ENCODE peak calls at places on chromosomes 4 and X, in nine cellular contexts. W is tibial nerve; Y is CD8-positive, alpha-beta memory T cell; C is A549; P is CD4-positive, CD25-positive, alpha-beta regulatory T cell; J is uterus; N is upper lobe of right lung; L is ascending aorta; M is OCI-LY7. K is an unnamed sample. For H3K4me1 and H3K9me3, the result is how much of the 10 kb centered on the place peaks cover.

GRCh38 chr4:22477136-22477793 is 38.6 kb downstream of the ADGRA3 start:
- DNase-seq in W (no peak), Y (no peak), C (no peak), P (no peak), J (no peak), N (no peak), L (no peak), M (no peak), K (no peak)

GRCh38 chr4:38385286-38386010 is 278.6 kb upstream of the KLF3 start:
- DNase-seq in W (no peak), Y (no peak), C (peak), P (no peak), J (no peak), N (no peak), L (no peak), M (no peak), K (peak)

GRCh38 chrX:131394384-131394783 is 105.3 kb upstream of the IGSF1 start:
- DNase-seq in W (no peak), Y (no peak), C (no peak), P (no peak), J (no peak), N (no peak), L (no peak), M (peak), K (no peak)

GRCh38 chr4:134567461-134567860 is 365.9 kb upstream of the PABPC4L start:
- DNase-seq in W (no peak), Y (no peak), C (no peak), P (no peak), J (no peak), N (no peak), L (no peak), M (no peak), K (no peak)

GRCh38 chr4:73234712-73235111 is 23.9 kb downstream of the ANKRD17 start:
- DNase-seq in W (no peak), Y (no peak), C (no peak), P (no peak), J (no peak), N (no peak), L (no peak), M (no peak), K (no peak)

GRCh38 chr4:185567828-185568442 is 32.6 kb upstream of the PDLIM3 start:
- DNase-seq in W (no peak), Y (no peak), C (no peak), P (no peak), J (peak), N (no peak), L (peak), M (no peak), K (no peak)

GRCh38 chr4:3523146-3523627 is 9.0 kb downstream of the LRPAP1 start:
- DNase-seq in W (no peak), Y (no peak), C (no peak), P (no peak), J (peak), N (peak), L (no peak), M (no peak), K (no peak)

GRCh38 chr4:3786196-3786869 is 20.1 kb downstream of the ADRA2C start:
- DNase-seq in W (no peak), Y (no peak), C (peak), P (no peak), J (no peak), N (no peak), L (no peak), M (no peak), K (no peak)

GRCh38 chrX:41118156-41118555 is 32.9 kb downstream of the USP9X start:
- DNase-seq in W (no peak), Y (no peak), C (no peak), P (no peak), J (no peak), N (no peak), L (no peak), M (no peak), K (no peak)

GRCh38 chrX:8500203-8500602 is 35.6 kb downstream of the VCX3B start:
- DNase-seq in W (no peak), Y (no peak), C (no peak), P (no peak), J (no peak), N (no peak), L (no peak), M (no peak), K (no peak)

GRCh38 chr4:130359537-130359936 is 1263.6 kb downstream of the C4orf33 start:
- DNase-seq in W (no peak), Y (no peak), C (no peak), P (no peak), J (no peak), N (no peak), L (no peak), M (peak), K (no peak)

GRCh38 chr4:1382776-1383727 is 23.2 kb downstream of the NKX1-1 start:
- DNase-seq in W (no peak), Y (no peak), C (no peak), P (no peak), J (no peak), N (peak), L (no peak), M (no peak), K (no peak)

GRCh38 chrX:87583679-87584078 is 66.1 kb downstream of the KLHL4 start:
- DNase-seq in W (no peak), Y (no peak), C (no peak), P (no peak), J (no peak), N (no peak), L (no peak), M (peak), K (no peak)

GRCh38 chr4:27703771-27704170 is 843.1 kb downstream of the STIM2 start:
- DNase-seq in W (no peak), Y (no peak), C (no peak), P (no peak), J (no peak), N (no peak), L (no peak), M (no peak), K (no peak)

GRCh38 chr4:3388461-3389185 is 53.1 kb upstream of the HGFAC start:
- DNase-seq in W (no peak), Y (no peak), C (no peak), P (no peak), J (no peak), N (peak), L (peak), M (no peak), K (no peak)

GRCh38 chr4:88185916-88186315 is 27.5 kb upstream of the ABCG2 start:
- DNase-seq in W (no peak), Y (no peak), C (no peak), P (no peak), J (no peak), N (no peak), L (no peak), M (no peak), K (no peak)

GRCh38 chr4:55071951-55072350 is 53.4 kb downstream of the KDR start:
- DNase-seq in W (no peak), Y (no peak), C (no peak), P (no peak), J (no peak), N (no peak), L (no peak), M (no peak), K (no peak)

GRCh38 chr4:6523251-6523650 is 50.8 kb upstream of the PPP2R2C start:
- DNase-seq in W (no peak), Y (no peak), C (no peak), P (no peak), J (no peak), N (no peak), L (no peak), M (no peak), K (no peak)

GRCh38 chr4:101400096-101400495 is 52.8 kb upstream of the PPP3CA start:
- DNase-seq in W (no peak), Y (no peak), C (no peak), P (no peak), J (no peak), N (no peak), L (no peak), M (no peak), K (no peak)

GRCh38 chrX:12758291-12758690 is 32.9 kb upstream of the PRPS2 start:
- DNase-seq in W (no peak), Y (no peak), C (no peak), P (no peak), J (no peak), N (no peak), L (no peak), M (no peak), K (no peak)

GRCh38 chr4:2291705-2292651 is 30.1 kb upstream of the MXD4 start:
- DNase-seq in W (no peak), Y (no peak), C (no peak), P (no peak), J (no peak), N (no peak), L (peak), M (no peak), K (no peak)

GRCh38 chr4:137534516-137534915 is 2.2 kb upstream of the PCDH18 start:
- DNase-seq in W (no peak), Y (no peak), C (no peak), P (no peak), J (no peak), N (no peak), L (no peak), M (no peak), K (no peak)

GRCh38 chr4:183098080-183098722 is 856 bp upstream of the WWC2 start:
- DNase-seq in W (peak), Y (peak), C (peak), P (no peak), J (peak), N (peak), L (peak), M (no peak), K (peak)

GRCh38 chr4:182804131-182804530 is 113.1 kb downstream of the DCTD start:
- DNase-seq in W (no peak), Y (no peak), C (no peak), P (no peak), J (no peak), N (no peak), L (no peak), M (no peak), K (no peak)

GRCh38 chr4:146442801-146443200 is 78.9 kb downstream of the SLC10A7 start:
- DNase-seq in W (no peak), Y (no peak), C (no peak), P (no peak), J (no peak), N (no peak), L (no peak), M (no peak), K (no peak)

GRCh38 chr4:26609868-26610267 is 26.0 kb downstream of the TBC1D19 start:
- DNase-seq in W (no peak), Y (no peak), C (no peak), P (no peak), J (no peak), N (no peak), L (no peak), M (no peak), K (no peak)
- H3K4me1 ChIP-seq in W (under half), Y (under half), C (under half), P (under half), J (under half), N (under half), L (under half), M (half or more), K (under half)

DNA sequence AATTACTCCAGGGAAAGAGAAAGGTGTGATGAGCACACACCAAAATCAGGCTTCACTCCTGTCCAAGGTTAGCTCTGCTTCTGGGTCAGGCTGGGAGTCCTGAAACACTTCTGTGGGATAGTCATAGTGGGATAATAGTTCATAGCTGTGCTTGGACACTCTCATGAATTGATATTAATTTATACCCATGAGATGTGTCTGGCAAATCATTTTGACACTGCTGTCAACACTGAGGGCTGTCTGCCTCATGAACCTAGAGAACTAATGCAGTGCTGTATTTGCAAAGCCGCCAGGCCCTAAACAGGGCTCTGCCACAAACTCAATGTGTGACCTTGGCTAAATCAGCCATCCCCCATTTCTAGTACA is 24.5 kb upstream of the PGRMC1 start:
- DNase-seq in W (no peak), Y (no peak), C (no peak), P (no peak), J (no peak), N (no peak), L (no peak), M (no peak), K (no peak)
- H3K27ac ChIP-seq in W (no peak), Y (no peak), C (no peak), P (no peak), J (no peak), N (no peak), L (no peak), M (no peak), K (no peak)

GRCh38 chrX:1741828-1742394 is 127.1 kb downstream of the ASMT start:
- DNase-seq in W (no peak), Y (no peak), C (no peak), P (no peak), J (no peak), N (no peak), L (no peak), M (no peak), K (no peak)
- H3K9me3 ChIP-seq in W (under half), Y (under half), C (under half), P (under half), J (under half), N (under half), L (under half), M (under half), K (under half)

DNA sequence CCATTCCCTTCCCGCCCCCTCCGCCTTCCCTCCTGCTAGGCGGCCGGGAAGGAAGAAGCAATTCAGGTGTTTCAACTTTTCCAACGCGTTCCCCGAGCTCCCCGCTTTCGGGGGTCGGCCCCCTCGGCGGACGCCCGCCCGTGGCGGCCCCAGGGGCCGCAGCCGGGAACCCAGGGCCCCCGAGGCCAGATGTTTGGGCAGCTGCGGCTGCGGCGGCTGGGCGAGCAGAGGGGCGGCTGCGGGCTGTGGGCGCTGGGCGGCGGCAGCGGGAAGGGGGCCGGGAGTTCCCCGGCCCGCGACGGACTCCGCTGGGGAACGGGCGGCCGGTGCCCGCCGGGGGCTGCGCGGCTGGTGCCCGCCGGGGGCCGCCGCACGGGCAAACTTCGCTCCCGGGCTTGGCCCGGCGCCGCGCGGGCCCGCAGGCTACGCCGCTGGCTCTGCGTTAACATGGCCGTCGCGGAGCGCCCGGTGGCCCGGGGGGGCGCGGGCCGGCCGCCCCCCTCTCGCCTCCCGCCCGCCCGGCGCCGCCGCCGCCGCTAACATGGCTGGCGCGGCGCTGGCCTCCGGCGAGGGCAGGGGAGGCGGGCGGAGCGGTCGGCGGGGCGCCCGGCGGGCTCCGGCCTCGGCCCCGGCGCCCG is 510 bp downstream of the HMGB3 start:
- DNase-seq in W (no peak), Y (no peak), C (no peak), P (no peak), J (no peak), N (no peak), L (no peak), M (peak), K (no peak)
- H3K4me1 ChIP-seq in W (under half), Y (under half), C (under half), P (under half), J (under half), N (under half), L (under half), M (under half), K (under half)

DNA sequence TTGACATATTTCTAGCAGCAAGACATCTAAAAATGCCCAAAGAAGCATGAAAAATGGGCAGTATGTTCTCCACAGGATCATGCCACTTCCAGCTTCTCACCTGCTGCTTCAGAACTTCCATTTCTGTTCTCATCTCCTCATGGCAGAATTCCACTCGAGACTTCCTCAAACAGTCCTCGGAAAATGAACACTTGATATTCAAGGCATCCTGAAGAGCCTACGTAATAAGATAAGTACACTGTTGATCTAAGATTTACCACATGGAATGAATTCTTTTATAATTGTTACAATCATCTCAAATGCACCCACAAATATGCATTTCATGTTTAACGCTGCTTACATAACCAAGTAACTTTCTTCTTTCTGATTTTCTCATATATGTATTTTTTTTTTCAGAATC is 14.1 kb downstream of the TNIP3 start:
- DNase-seq in W (no peak), Y (no peak), C (no peak), P (no peak), J (no peak), N (no peak), L (no peak), M (no peak), K (no peak)
- H3K27ac ChIP-seq in W (no peak), Y (no peak), C (no peak), P (no peak), J (no peak), N (peak), L (no peak), M (no peak), K (no peak)

GRCh38 chr4:28730304-28730703 is 1869.7 kb downstream of the STIM2 start:
- DNase-seq in W (no peak), Y (no peak), C (no peak), P (no peak), J (no peak), N (no peak), L (no peak), M (no peak), K (no peak)
- H3K9me3 ChIP-seq in W (under half), Y (under half), C (under half), P (under half), J (under half), N (under half), L (under half), M (under half), K (under half)

GRCh38 chr4:168800926-168801325 is 209.1 kb downstream of the CBR4 start:
- DNase-seq in W (no peak), Y (no peak), C (no peak), P (no peak), J (no peak), N (no peak), L (no peak), M (no peak), K (no peak)
- H3K4me1 ChIP-seq in W (under half), Y (under half), C (under half), P (under half), J (under half), N (under half), L (under half), M (under half), K (under half)